ENCODE peak calls at places on chromosomes 11 and 22, in five cellular contexts. J is IMR-90, C is cardiac muscle cell, O is heart left ventricle, G is PC-3. E is an unnamed sample.
A peak's percentile ranks its signal among the peaks of the same experiment; 100 is the strongest.

GRCh38 chr11:57490456-57491248 is 24.9 kb downstream of the SLC43A1 start:
- DNase-seq in G (peak; percentile 23), C (no peak), O (no peak), J (peak; percentile 38), E (peak; percentile 91)

GRCh38 chr11:25327656-25328055 is 830.8 kb downstream of the LUZP2 start:
- DNase-seq in J (no peak), G (no peak), O (no peak), C (no peak), E (no peak)

GRCh38 chr11:128859563-128860441 is 7.3 kb downstream of the KCNJ1 start:
- DNase-seq in J (peak; percentile 47), C (peak; percentile 74), G (peak; percentile 73), O (peak; percentile 71), E (peak; percentile 88)

GRCh38 chr22:50255099-50255498 is 4.0 kb upstream of the HDAC10 start:
- DNase-seq in J (no peak), O (no peak), G (no peak), C (no peak), E (no peak)

GRCh38 chr22:42065408-42066132 is 5.0 kb downstream of the NAGA start:
- DNase-seq in C (no peak), J (no peak), O (no peak), G (no peak), E (no peak)

GRCh38 chr11:128506999-128507591 is 80.3 kb downstream of the ETS1 start:
- DNase-seq in G (peak; percentile 96), C (no peak), J (peak; percentile 96), O (peak; percentile 91), E (peak; percentile 91)

GRCh38 chr22:50197000-50197800 is 3.6 kb upstream of the SELENOO start:
- DNase-seq in G (no peak), J (no peak), O (no peak), C (no peak), E (no peak)

GRCh38 chr11:38163526-38163925 is 1565.5 kb upstream of the RAG2 start:
- DNase-seq in J (no peak), G (no peak), O (no peak), C (no peak), E (no peak)

GRCh38 chr11:120391854-120392253 is 55.6 kb downstream of the ARHGEF12 start:
- DNase-seq in J (peak; percentile 30), O (no peak), C (no peak), G (no peak), E (no peak)

GRCh38 chr22:45689195-45689594 is 17.6 kb downstream of the ATXN10 start:
- DNase-seq in C (no peak), G (no peak), O (no peak), J (no peak), E (no peak)

GRCh38 chr11:11215944-11216343 is 137.1 kb downstream of the CSNK2A3 start:
- DNase-seq in J (no peak), G (no peak), C (no peak), O (no peak), E (no peak)

GRCh38 chr11:846496-847098 is 3.9 kb downstream of the TSPAN4 start:
- DNase-seq in J (peak; percentile 53), C (no peak), O (no peak), G (no peak), E (peak; percentile 97)

GRCh38 chr22:36274547-36274946 is 21.6 kb downstream of the APOL1 start:
- DNase-seq in C (no peak), O (no peak), J (no peak), G (no peak), E (no peak)

GRCh38 chr11:24521586-24521985 is 24.7 kb downstream of the LUZP2 start:
- DNase-seq in J (no peak), G (no peak), O (no peak), C (no peak), E (no peak)

GRCh38 chr22:36934940-36935610 is 21.6 kb downstream of the CSF2RB start:
- DNase-seq in J (no peak), O (no peak), C (no peak), G (no peak), E (no peak)

GRCh38 chr11:131099746-131100145 is 183.5 kb upstream of the SNX19 start:
- DNase-seq in J (peak; percentile 36), C (no peak), G (peak; percentile 46), O (no peak), E (no peak)

GRCh38 chr11:75858613-75859012 is 43.6 kb downstream of the UVRAG start:
- DNase-seq in J (peak; percentile 61), C (no peak), G (peak; percentile 48), O (no peak), E (no peak)

GRCh38 chr11:2426826-2427521 is 17.3 kb downstream of the TRPM5 start:
- DNase-seq in J (no peak), G (no peak), C (no peak), O (no peak), E (no peak)

GRCh38 chr11:5611627-5612026 is 13.2 kb upstream of the TRIM34 start:
- DNase-seq in G (peak; percentile 26), O (no peak), C (no peak), J (no peak), E (no peak)

GRCh38 chr11:37333345-37333744 is 735.3 kb upstream of the RAG2 start:
- DNase-seq in C (no peak), J (no peak), O (no peak), G (no peak), E (no peak)

GRCh38 chr11:100863080-100863581 is 176.0 kb downstream of the ARHGAP42 start:
- DNase-seq in G (peak; percentile 43), J (peak; percentile 95), O (peak; percentile 53), C (peak; percentile 78), E (peak; percentile 4)

GRCh38 chr22:33418483-33418882 is 360.3 kb upstream of the SYN3 start:
- DNase-seq in J (no peak), C (no peak), O (no peak), G (no peak), E (no peak)

GRCh38 chr11:1749787-1750351 is 526 bp downstream of the IFITM10 start:
- DNase-seq in J (peak; percentile 78), C (no peak), O (no peak), G (peak; percentile 45), E (peak; percentile 100)

GRCh38 chr11:33598426-33599069 is 102.1 kb downstream of the C11orf91 start:
- DNase-seq in O (no peak), C (peak; percentile 3), J (no peak), G (no peak), E (no peak)

GRCh38 chr22:19522881-19523239 is 1.4 kb downstream of the CLDN5 start:
- DNase-seq in O (no peak), J (no peak), C (no peak), G (no peak), E (peak; percentile 77)

GRCh38 chr22:46537946-46538815 is 761 bp upstream of the CELSR1 start:
- DNase-seq in J (peak; percentile 27), G (peak; percentile 37), C (peak; percentile 72), O (no peak), E (peak; percentile 95)

GRCh38 chr11:2222479-2222878 is 47.9 kb downstream of the ASCL2 start:
- DNase-seq in C (no peak), J (no peak), O (no peak), G (no peak), E (no peak)

DNA sequence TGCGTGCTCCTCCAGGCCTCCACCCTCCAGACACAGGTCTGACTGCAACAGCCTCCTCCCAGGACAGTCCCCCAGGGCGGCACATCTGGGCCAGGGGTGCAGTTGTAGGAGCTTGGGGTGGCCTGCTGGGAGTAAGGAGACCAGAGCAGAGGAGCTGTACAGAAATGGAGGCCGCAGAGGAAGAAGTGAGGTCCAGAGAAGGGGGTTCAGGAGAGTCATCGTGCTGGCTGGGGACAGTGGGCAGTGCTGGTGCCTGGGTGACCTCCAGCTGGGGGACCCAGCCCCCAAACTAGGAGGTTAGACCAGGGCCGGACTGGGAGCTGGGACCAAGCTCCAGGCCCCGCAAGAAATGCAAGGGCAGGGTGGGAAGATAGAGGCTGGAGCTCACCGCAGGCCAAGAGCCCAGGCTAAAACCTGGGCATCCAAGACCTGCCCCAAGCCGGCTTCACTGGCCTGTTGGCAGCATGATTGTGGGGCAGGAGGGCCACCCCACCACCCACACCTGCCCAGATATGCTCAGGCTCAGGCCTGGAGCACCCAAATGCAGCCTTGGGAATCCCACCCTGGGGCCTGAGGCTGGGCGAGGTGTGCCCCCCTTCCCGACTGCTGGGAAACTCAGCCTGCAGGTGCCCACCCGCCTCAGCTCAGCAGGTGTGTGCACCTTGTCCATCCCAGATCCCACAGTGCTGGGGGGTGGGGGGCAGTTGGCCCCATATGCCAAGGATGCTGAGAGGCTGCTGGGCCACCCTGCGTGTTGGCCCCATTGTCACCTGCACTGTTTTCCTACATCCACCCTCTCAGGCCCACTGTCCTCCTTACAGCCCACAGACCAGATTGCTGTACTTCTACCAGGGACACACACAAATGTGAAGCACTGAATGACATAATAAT is 96.9 kb downstream of the MORC2 start:
- DNase-seq in G (no peak), O (peak; percentile 6), J (no peak), C (no peak), E (peak; percentile 75)
- H3K27ac ChIP-seq in G (no peak overlapping the region), O (no peak overlapping the region), J (no peak overlapping the region), C (no peak overlapping the region), E (no peak overlapping the region)

GRCh38 chr22:31099386-31099785 is 8.0 kb downstream of the SELENOM start:
- DNase-seq in C (no peak), J (peak; percentile 40), G (no peak), O (no peak), E (peak; percentile 86)

GRCh38 chr22:31098633-31099110 is 8.7 kb downstream of the SELENOM start:
- DNase-seq in O (no peak), J (no peak), C (peak; percentile 70), G (no peak), E (peak; percentile 87)

GRCh38 chr22:31100762-31101525 is 6.4 kb downstream of the SELENOM start:
- DNase-seq in J (no peak), G (no peak), C (no peak), O (no peak), E (peak; percentile 87)

GRCh38 chr22:31097941-31098632 is 9.3 kb downstream of the SELENOM start:
- DNase-seq in G (no peak), O (no peak), J (no peak), C (no peak), E (peak; percentile 85)

DNA sequence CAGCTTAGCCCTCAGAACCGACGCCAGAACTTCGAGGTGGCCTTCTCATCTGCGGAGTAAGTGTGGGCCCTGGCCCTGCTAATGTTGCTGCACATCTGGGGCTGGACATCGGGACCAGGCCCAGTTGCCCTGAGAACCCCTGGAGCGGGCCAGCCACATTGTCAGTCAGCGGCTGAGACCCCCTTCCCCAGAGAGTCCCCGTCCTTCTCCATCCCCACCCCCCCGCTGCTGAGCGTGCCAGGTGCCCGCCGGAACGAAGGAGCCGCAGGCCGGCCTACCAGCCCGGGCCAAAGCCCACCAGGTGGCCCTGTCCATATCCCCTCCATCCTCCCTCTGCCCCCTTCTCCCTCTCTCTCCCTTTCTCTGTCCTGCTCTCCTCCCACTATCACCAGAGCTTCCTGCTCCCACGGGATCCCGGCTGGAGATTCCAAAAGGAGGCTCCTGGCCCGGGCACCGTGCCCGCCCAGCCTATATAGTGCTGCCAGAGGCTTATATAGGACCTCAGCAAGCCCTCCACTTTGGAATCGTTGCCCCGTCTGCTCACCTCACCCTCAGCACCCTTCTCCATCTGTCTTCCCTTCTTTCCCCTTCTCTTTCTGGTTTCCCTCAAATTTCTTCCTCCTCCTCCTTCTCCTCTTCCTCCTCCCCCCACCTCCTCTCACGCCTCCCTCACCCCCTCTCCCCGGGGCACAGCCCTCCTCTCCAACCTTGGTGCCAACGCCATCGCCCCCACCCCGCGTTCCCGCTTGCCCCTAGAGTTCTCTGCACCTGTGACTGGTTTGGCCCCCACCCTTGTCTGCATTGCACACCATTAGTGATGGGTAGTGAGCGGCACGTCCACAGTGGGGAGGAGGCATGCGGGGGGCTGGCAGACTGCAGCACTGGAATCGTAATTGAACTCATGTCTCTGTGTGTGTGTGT is 7.3 kb downstream of the SELENOM start:
- DNase-seq in C (no peak), O (no peak), J (no peak), G (no peak), E (peak; percentile 76)
- H3K4me3 ChIP-seq in C (no peak overlapping the region), O (no peak overlapping the region), J (no peak overlapping the region), G (no peak overlapping the region), E (no peak overlapping the region)

GRCh38 chr11:72069200-72069599 is 11.1 kb downstream of the NUMA1 start:
- DNase-seq in C (no peak), G (no peak), O (no peak), J (no peak), E (no peak)
- H3K27ac ChIP-seq in C (peak overlapping the region; percentile 70), G (peak overlapping the region; percentile 61), O (peak overlapping the region; percentile 72), J (peak overlapping the region; percentile 73), E (peak overlapping the region; percentile 79)

GRCh38 chr22:25567305-25567704 is 2.8 kb downstream of the GRK3 start:
- DNase-seq in O (no peak), G (no peak), J (no peak), C (no peak), E (no peak)
- H3K4me3 ChIP-seq in O (no peak overlapping the region), G (no peak overlapping the region), J (no peak overlapping the region), C (no peak overlapping the region), E (no peak overlapping the region)